ENCODE peak calls at places on chromosomes 3 and 15, in seven cellular contexts. F is SW 1271, J is activated T-cell treated with anti-CD3 and anti-CD28 coated beads for 4 hours, C is endodermal cell, M is mesendoderm, E is posterior vena cava, Z is Caki2. P is an unnamed sample.

GRCh38 chr15:40070166-40070557 is 31.2 kb upstream of the SRP14 start:
- DNase-seq in J (no peak), Z (no peak), E (no peak), M (no peak), F (no peak), C (peak; percentile 54), P (no peak)

GRCh38 chr15:22903961-22904534 is 65.6 kb downstream of the NIPA2 start:
- DNase-seq in F (no peak), Z (no peak), M (no peak), J (no peak), C (no peak), E (no peak), P (no peak)

GRCh38 chr3:135136361-135137100 is 341.5 kb downstream of the EPHB1 start:
- DNase-seq in F (no peak), M (no peak), E (no peak), Z (no peak), C (no peak), J (no peak), P (no peak)

GRCh38 chr15:80984856-80985255 is 4.8 kb downstream of the MESD start:
- DNase-seq in E (no peak), C (no peak), M (no peak), F (no peak), Z (no peak), J (no peak), P (peak; percentile 78)

GRCh38 chr3:105730973-105731372 is 137.8 kb downstream of the CBLB start:
- DNase-seq in J (no peak), Z (no peak), M (no peak), F (no peak), E (no peak), C (no peak), P (no peak)

GRCh38 chr15:77013786-77014136 is 18.8 kb downstream of the PSTPIP1 start:
- DNase-seq in C (no peak), E (no peak), Z (no peak), J (peak; percentile 79), F (no peak), M (peak; percentile 66), P (no peak)

GRCh38 chr3:114128231-114128630 is 50.6 kb downstream of the DRD3 start:
- DNase-seq in J (no peak), F (no peak), M (no peak), C (no peak), Z (no peak), E (no peak), P (no peak)

GRCh38 chr3:165624761-165625160 is 212.5 kb downstream of the BCHE start:
- DNase-seq in Z (no peak), M (peak; percentile 16), C (no peak), F (no peak), E (no peak), J (no peak), P (no peak)

GRCh38 chr15:70569718-70570231 is 193.6 kb downstream of the UACA start:
- DNase-seq in C (peak; percentile 7), E (no peak), Z (peak; percentile 73), F (no peak), J (no peak), M (no peak), P (peak; percentile 29)

GRCh38 chr3:52402706-52403270 is 42.1 kb downstream of the SEMA3G start:
- DNase-seq in M (no peak), E (peak; percentile 20), F (no peak), J (no peak), Z (no peak), C (no peak), P (no peak)

GRCh38 chr3:106071306-106071705 is 202.5 kb upstream of the CBLB start:
- DNase-seq in C (no peak), F (no peak), E (no peak), M (no peak), Z (no peak), J (no peak), P (no peak)